ENCODE peak calls at places on chromosomes 7 and 10, in nine cellular contexts. One of them, this sample, is unnamed.

GRCh38 chr10:77846718-77847311 is 79.7 kb downstream of the DLG5 start:
- DNase-seq in stomach: peak
- DNase-seq in HepG2: peak
- DNase-seq in GM23338: peak
- DNase-seq in SK-N-SH: peak
- DNase-seq in K562: peak
- DNase-seq in HL-60: no peak
- DNase-seq in transverse colon: peak
- DNase-seq in endothelial cell of umbilical vein: peak
- DNase-seq in this sample: peak

GRCh38 chr7:92750961-92751360 is 85.4 kb downstream of the CDK6 start:
- DNase-seq in stomach: no peak
- DNase-seq in HepG2: no peak
- DNase-seq in GM23338: no peak
- DNase-seq in SK-N-SH: no peak
- DNase-seq in K562: no peak
- DNase-seq in HL-60: no peak
- DNase-seq in transverse colon: no peak
- DNase-seq in endothelial cell of umbilical vein: no peak
- DNase-seq in this sample: no peak

GRCh38 chr7:101624246-101625000 is 4.7 kb downstream of the MYL10 start:
- DNase-seq in stomach: no peak
- DNase-seq in HepG2: no peak
- DNase-seq in GM23338: peak
- DNase-seq in SK-N-SH: peak
- DNase-seq in K562: no peak
- DNase-seq in HL-60: no peak
- DNase-seq in transverse colon: no peak
- DNase-seq in endothelial cell of umbilical vein: no peak
- DNase-seq in this sample: no peak

GRCh38 chr10:57716884-57717283 is 550.8 kb downstream of the IPMK start:
- DNase-seq in stomach: no peak
- DNase-seq in HepG2: no peak
- DNase-seq in GM23338: peak
- DNase-seq in SK-N-SH: no peak
- DNase-seq in K562: no peak
- DNase-seq in HL-60: no peak
- DNase-seq in transverse colon: no peak
- DNase-seq in endothelial cell of umbilical vein: no peak
- DNase-seq in this sample: no peak

GRCh38 chr7:98872328-98872924 is 2.6 kb upstream of the TMEM130 start:
- DNase-seq in stomach: no peak
- DNase-seq in HepG2: peak
- DNase-seq in GM23338: peak
- DNase-seq in SK-N-SH: peak
- DNase-seq in K562: peak
- DNase-seq in HL-60: no peak
- DNase-seq in transverse colon: no peak
- DNase-seq in endothelial cell of umbilical vein: no peak
- DNase-seq in this sample: peak

GRCh38 chr10:31034041-31034918 is 2.6 kb upstream of the ZNF438 start:
- DNase-seq in stomach: no peak
- DNase-seq in HepG2: no peak
- DNase-seq in GM23338: no peak
- DNase-seq in SK-N-SH: no peak
- DNase-seq in K562: no peak
- DNase-seq in HL-60: peak
- DNase-seq in transverse colon: no peak
- DNase-seq in endothelial cell of umbilical vein: peak
- DNase-seq in this sample: no peak

GRCh38 chr10:101007915-101008822 is 8.6 kb downstream of the LZTS2 start:
- DNase-seq in stomach: no peak
- DNase-seq in HepG2: no peak
- DNase-seq in GM23338: no peak
- DNase-seq in SK-N-SH: peak
- DNase-seq in K562: no peak
- DNase-seq in HL-60: no peak
- DNase-seq in transverse colon: no peak
- DNase-seq in endothelial cell of umbilical vein: no peak
- DNase-seq in this sample: no peak

GRCh38 chr7:157010588-157011332 is at the start of gene MNX1:
- DNase-seq in stomach: peak
- DNase-seq in HepG2: peak
- DNase-seq in GM23338: peak
- DNase-seq in SK-N-SH: peak
- DNase-seq in K562: peak
- DNase-seq in HL-60: peak
- DNase-seq in transverse colon: peak
- DNase-seq in endothelial cell of umbilical vein: no peak
- DNase-seq in this sample: peak

GRCh38 chr7:140719711-140720110 is 23.2 kb downstream of the NDUFB2 start:
- DNase-seq in stomach: no peak
- DNase-seq in HepG2: no peak
- DNase-seq in GM23338: no peak
- DNase-seq in SK-N-SH: no peak
- DNase-seq in K562: no peak
- DNase-seq in HL-60: no peak
- DNase-seq in transverse colon: no peak
- DNase-seq in endothelial cell of umbilical vein: peak
- DNase-seq in this sample: no peak

GRCh38 chr10:104406715-104407517 is 53.3 kb downstream of the CFAP58 start:
- DNase-seq in stomach: no peak
- DNase-seq in HepG2: peak
- DNase-seq in GM23338: peak
- DNase-seq in SK-N-SH: peak
- DNase-seq in K562: no peak
- DNase-seq in HL-60: no peak
- DNase-seq in transverse colon: no peak
- DNase-seq in endothelial cell of umbilical vein: peak
- DNase-seq in this sample: no peak

GRCh38 chr7:149869867-149870266 is 3.9 kb upstream of the ATP6V0E2 start:
- DNase-seq in stomach: no peak
- DNase-seq in HepG2: no peak
- DNase-seq in GM23338: no peak
- DNase-seq in SK-N-SH: no peak
- DNase-seq in K562: no peak
- DNase-seq in HL-60: no peak
- DNase-seq in transverse colon: no peak
- DNase-seq in endothelial cell of umbilical vein: no peak
- DNase-seq in this sample: no peak

GRCh38 chr10:82961864-82962263 is 1086.9 kb downstream of the NRG3 start:
- DNase-seq in stomach: no peak
- DNase-seq in HepG2: no peak
- DNase-seq in GM23338: peak
- DNase-seq in SK-N-SH: no peak
- DNase-seq in K562: no peak
- DNase-seq in HL-60: no peak
- DNase-seq in transverse colon: no peak
- DNase-seq in endothelial cell of umbilical vein: no peak
- DNase-seq in this sample: no peak

GRCh38 chr10:46052791-46053375 is 6.8 kb upstream of the MSMB start:
- DNase-seq in stomach: no peak
- DNase-seq in HepG2: no peak
- DNase-seq in GM23338: no peak
- DNase-seq in SK-N-SH: no peak
- DNase-seq in K562: no peak
- DNase-seq in HL-60: no peak
- DNase-seq in transverse colon: no peak
- DNase-seq in endothelial cell of umbilical vein: no peak
- DNase-seq in this sample: no peak

GRCh38 chr10:3635248-3635647 is 149.8 kb downstream of the KLF6 start:
- DNase-seq in stomach: no peak
- DNase-seq in HepG2: no peak
- DNase-seq in GM23338: no peak
- DNase-seq in SK-N-SH: no peak
- DNase-seq in K562: no peak
- DNase-seq in HL-60: no peak
- DNase-seq in transverse colon: no peak
- DNase-seq in endothelial cell of umbilical vein: no peak
- DNase-seq in this sample: no peak

GRCh38 chr10:14822879-14823755 is 14.7 kb downstream of the CDNF start:
- DNase-seq in stomach: peak
- DNase-seq in HepG2: peak
- DNase-seq in GM23338: peak
- DNase-seq in SK-N-SH: peak
- DNase-seq in K562: peak
- DNase-seq in HL-60: no peak
- DNase-seq in transverse colon: peak
- DNase-seq in endothelial cell of umbilical vein: peak
- DNase-seq in this sample: no peak

GRCh38 chr7:41984888-41985287 is 252.1 kb downstream of the GLI3 start:
- DNase-seq in stomach: no peak
- DNase-seq in HepG2: no peak
- DNase-seq in GM23338: no peak
- DNase-seq in SK-N-SH: no peak
- DNase-seq in K562: no peak
- DNase-seq in HL-60: no peak
- DNase-seq in transverse colon: no peak
- DNase-seq in endothelial cell of umbilical vein: peak
- DNase-seq in this sample: no peak

GRCh38 chr7:140691368-140692045 is 5.0 kb upstream of the NDUFB2 start:
- DNase-seq in stomach: no peak
- DNase-seq in HepG2: no peak
- DNase-seq in GM23338: peak
- DNase-seq in SK-N-SH: no peak
- DNase-seq in K562: no peak
- DNase-seq in HL-60: no peak
- DNase-seq in transverse colon: no peak
- DNase-seq in endothelial cell of umbilical vein: no peak
- DNase-seq in this sample: no peak

GRCh38 chr7:17946591-17946990 is 6.3 kb upstream of the SNX13 start:
- DNase-seq in stomach: no peak
- DNase-seq in HepG2: no peak
- DNase-seq in GM23338: no peak
- DNase-seq in SK-N-SH: no peak
- DNase-seq in K562: no peak
- DNase-seq in HL-60: no peak
- DNase-seq in transverse colon: no peak
- DNase-seq in endothelial cell of umbilical vein: no peak
- DNase-seq in this sample: no peak

GRCh38 chr7:47336178-47337020 is 245.5 kb downstream of the TNS3 start:
- DNase-seq in stomach: no peak
- DNase-seq in HepG2: no peak
- DNase-seq in GM23338: no peak
- DNase-seq in SK-N-SH: no peak
- DNase-seq in K562: no peak
- DNase-seq in HL-60: no peak
- DNase-seq in transverse colon: no peak
- DNase-seq in endothelial cell of umbilical vein: no peak
- DNase-seq in this sample: peak

GRCh38 chr7:110891197-110891596 is 199.7 kb upstream of the LRRN3 start:
- DNase-seq in stomach: no peak
- DNase-seq in HepG2: no peak
- DNase-seq in GM23338: no peak
- DNase-seq in SK-N-SH: no peak
- DNase-seq in K562: no peak
- DNase-seq in HL-60: no peak
- DNase-seq in transverse colon: no peak
- DNase-seq in endothelial cell of umbilical vein: no peak
- DNase-seq in this sample: no peak

GRCh38 chr10:60757422-60757895 is 20.8 kb upstream of the CDK1 start:
- DNase-seq in stomach: no peak
- DNase-seq in HepG2: no peak
- DNase-seq in GM23338: peak
- DNase-seq in SK-N-SH: no peak
- DNase-seq in K562: no peak
- DNase-seq in HL-60: no peak
- DNase-seq in transverse colon: no peak
- DNase-seq in endothelial cell of umbilical vein: no peak
- DNase-seq in this sample: no peak

GRCh38 chr10:110508389-110508788 is 10.7 kb downstream of the DUSP5 start:
- DNase-seq in stomach: no peak
- DNase-seq in HepG2: no peak
- DNase-seq in GM23338: no peak
- DNase-seq in SK-N-SH: no peak
- DNase-seq in K562: no peak
- DNase-seq in HL-60: no peak
- DNase-seq in transverse colon: no peak
- DNase-seq in endothelial cell of umbilical vein: no peak
- DNase-seq in this sample: no peak
- TF ChIP-seq POLR2AphosphoS5 in stomach: no peak
- TF ChIP-seq POLR2AphosphoS5 in HepG2: no peak
- TF ChIP-seq POLR2AphosphoS5 in GM23338: no peak
- TF ChIP-seq POLR2AphosphoS5 in SK-N-SH: no peak
- TF ChIP-seq POLR2AphosphoS5 in K562: no peak
- TF ChIP-seq POLR2AphosphoS5 in HL-60: no peak
- TF ChIP-seq POLR2AphosphoS5 in transverse colon: no peak
- TF ChIP-seq POLR2AphosphoS5 in endothelial cell of umbilical vein: no peak
- TF ChIP-seq POLR2AphosphoS5 in this sample: no peak

DNA sequence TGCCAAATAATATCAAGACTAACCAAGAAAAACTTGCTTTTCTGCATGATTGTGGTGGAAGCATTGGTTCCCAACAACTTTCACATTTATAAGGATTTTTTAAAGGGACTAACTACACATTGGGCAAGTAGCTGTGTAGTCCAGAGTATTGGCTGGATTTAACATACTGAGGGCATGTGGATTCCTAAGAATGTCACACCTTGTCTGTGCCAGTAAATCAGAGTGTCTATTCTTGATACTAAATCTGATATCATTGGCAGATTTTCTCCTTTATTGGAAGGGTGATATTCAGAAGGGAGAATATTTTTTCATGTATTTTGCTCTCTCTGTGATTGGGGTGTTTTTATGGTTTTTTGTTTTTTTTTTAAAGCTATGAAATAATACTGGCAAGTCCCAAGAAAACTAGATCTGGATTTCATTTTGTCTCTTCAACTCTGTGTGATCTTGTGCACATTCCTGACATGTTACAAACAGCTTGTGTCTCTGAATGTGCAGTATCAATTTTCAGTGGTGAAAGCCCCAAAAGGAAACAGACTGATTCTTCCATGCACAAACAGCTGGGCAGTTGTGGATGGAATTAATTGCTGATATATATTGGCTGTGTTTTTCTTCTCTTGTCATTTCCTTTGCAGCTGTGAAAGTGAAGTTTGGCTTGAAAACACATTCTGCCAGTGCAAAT is 67.3 kb downstream of the ADD3 start:
- DNase-seq in stomach: no peak
- DNase-seq in HepG2: no peak
- DNase-seq in GM23338: no peak
- DNase-seq in SK-N-SH: no peak
- DNase-seq in K562: no peak
- DNase-seq in HL-60: no peak
- DNase-seq in transverse colon: no peak
- DNase-seq in endothelial cell of umbilical vein: peak
- DNase-seq in this sample: no peak
- H3K27ac ChIP-seq in stomach: peak
- H3K27ac ChIP-seq in HepG2: no peak
- H3K27ac ChIP-seq in GM23338: no peak
- H3K27ac ChIP-seq in SK-N-SH: peak
- H3K27ac ChIP-seq in K562: peak
- H3K27ac ChIP-seq in HL-60: peak
- H3K27ac ChIP-seq in transverse colon: peak
- H3K27ac ChIP-seq in endothelial cell of umbilical vein: peak
- H3K27ac ChIP-seq in this sample: peak

GRCh38 chr10:72332423-72333110 is 22.2 kb downstream of the DNAJB12 start:
- DNase-seq in stomach: no peak
- DNase-seq in HepG2: no peak
- DNase-seq in GM23338: no peak
- DNase-seq in SK-N-SH: no peak
- DNase-seq in K562: no peak
- DNase-seq in HL-60: no peak
- DNase-seq in transverse colon: no peak
- DNase-seq in endothelial cell of umbilical vein: no peak
- DNase-seq in this sample: no peak
- TF ChIP-seq POLR2AphosphoS5 in stomach: no peak
- TF ChIP-seq POLR2AphosphoS5 in HepG2: no peak
- TF ChIP-seq POLR2AphosphoS5 in GM23338: no peak
- TF ChIP-seq POLR2AphosphoS5 in SK-N-SH: no peak
- TF ChIP-seq POLR2AphosphoS5 in K562: no peak
- TF ChIP-seq POLR2AphosphoS5 in HL-60: peak
- TF ChIP-seq POLR2AphosphoS5 in transverse colon: no peak
- TF ChIP-seq POLR2AphosphoS5 in endothelial cell of umbilical vein: no peak
- TF ChIP-seq POLR2AphosphoS5 in this sample: no peak

GRCh38 chr7:116153050-116153449 is 57.3 kb upstream of the TES start:
- DNase-seq in stomach: no peak
- DNase-seq in HepG2: no peak
- DNase-seq in GM23338: no peak
- DNase-seq in SK-N-SH: no peak
- DNase-seq in K562: no peak
- DNase-seq in HL-60: no peak
- DNase-seq in transverse colon: no peak
- DNase-seq in endothelial cell of umbilical vein: no peak
- DNase-seq in this sample: no peak
- H3K27ac ChIP-seq in stomach: no peak
- H3K27ac ChIP-seq in HepG2: no peak
- H3K27ac ChIP-seq in GM23338: no peak
- H3K27ac ChIP-seq in SK-N-SH: no peak
- H3K27ac ChIP-seq in K562: no peak
- H3K27ac ChIP-seq in HL-60: no peak
- H3K27ac ChIP-seq in transverse colon: no peak
- H3K27ac ChIP-seq in endothelial cell of umbilical vein: no peak
- H3K27ac ChIP-seq in this sample: no peak

This sample was measured in suprapubic skin.